ENCODE peak calls at places on chromosomes 11 and 22, in seven cellular contexts. L, F, S, J, Q, H and Y are unnamed samples.

GRCh38 chr11:130431806-130432205 is 3.4 kb upstream of the ADAMTS8 start:
- DNase-seq in L (no peak), F (no peak), S (no peak), J (no peak), Q (no peak), H (no peak), Y (no peak)

GRCh38 chr11:1519028-1519736 is 32.6 kb upstream of the MOB2 start:
- DNase-seq in L (no peak), F (no peak), S (no peak), J (no peak), Q (no peak), H (no peak), Y (no peak)

GRCh38 chr11:102494216-102494615 is 36.3 kb downstream of the MMP7 start:
- DNase-seq in L (no peak), F (no peak), S (peak; percentile 80), J (no peak), Q (peak; percentile 49), H (peak; percentile 81), Y (peak; percentile 52)

GRCh38 chr11:86116386-86116726 is 47.5 kb upstream of the PICALM start:
- DNase-seq in L (no peak), F (no peak), S (peak; percentile 59), J (no peak), Q (no peak), H (peak; percentile 58), Y (peak; percentile 53)

GRCh38 chr11:45802531-45803317 is 2.2 kb upstream of the SLC35C1 start:
- DNase-seq in L (peak; percentile 59), F (no peak), S (no peak), J (no peak), Q (peak; percentile 18), H (no peak), Y (no peak)

GRCh38 chr11:8671651-8672062 is 10.8 kb downstream of the TRIM66 start:
- DNase-seq in L (peak; percentile 82), F (no peak), S (peak; percentile 85), J (no peak), Q (no peak), H (peak; percentile 54), Y (no peak)

GRCh38 chr11:121890377-121890776 is 225.6 kb downstream of the BLID start:
- DNase-seq in L (no peak), F (no peak), S (peak; percentile 92), J (no peak), Q (no peak), H (peak; percentile 49), Y (no peak)

GRCh38 chr11:31702966-31703365 is 108.2 kb downstream of the PAX6 start:
- DNase-seq in L (no peak), F (no peak), S (no peak), J (no peak), Q (no peak), H (no peak), Y (no peak)

GRCh38 chr11:13376838-13377237 is 86.2 kb downstream of the BTBD10 start:
- DNase-seq in L (no peak), F (no peak), S (no peak), J (no peak), Q (no peak), H (no peak), Y (no peak)

GRCh38 chr11:61279934-61280656 is 15.0 kb downstream of the VWCE start:
- DNase-seq in L (no peak), F (no peak), S (no peak), J (no peak), Q (no peak), H (peak; percentile 39), Y (no peak)

GRCh38 chr11:23797624-23798419 is 699.0 kb upstream of the LUZP2 start:
- DNase-seq in L (no peak), F (no peak), S (no peak), J (no peak), Q (peak; percentile 43), H (no peak), Y (no peak)

GRCh38 chr11:116492600-116492999 is 280.2 kb downstream of the BUD13 start:
- DNase-seq in L (no peak), F (no peak), S (no peak), J (no peak), Q (no peak), H (no peak), Y (no peak)

GRCh38 chr11:112024178-112024777 is 930 bp upstream of the DLAT start:
- DNase-seq in L (no peak), F (no peak), S (no peak), J (no peak), Q (no peak), H (no peak), Y (no peak)

GRCh38 chr22:39577900-39578299 is 7.3 kb downstream of the CACNA1I start:
- DNase-seq in L (no peak), F (no peak), S (no peak), J (no peak), Q (no peak), H (no peak), Y (no peak)

GRCh38 chr11:8268530-8269461 is 5.1 kb upstream of the LMO1 start:
- DNase-seq in L (peak; percentile 47), F (no peak), S (peak; percentile 27), J (peak; percentile 23), Q (no peak), H (peak; percentile 30), Y (peak; percentile 11)

GRCh38 chr11:73466643-73467042 is 90.4 kb downstream of the RELT start:
- DNase-seq in L (no peak), F (no peak), S (no peak), J (no peak), Q (no peak), H (no peak), Y (no peak)

GRCh38 chr22:19124377-19124776 is 2.2 kb upstream of the DGCR2 start:
- DNase-seq in L (no peak), F (no peak), S (no peak), J (no peak), Q (no peak), H (no peak), Y (no peak)

GRCh38 chr11:117408356-117408755 is 80.7 kb downstream of the CEP164 start:
- DNase-seq in L (peak; percentile 26), F (no peak), S (no peak), J (no peak), Q (no peak), H (no peak), Y (no peak)

GRCh38 chr11:101030692-101031091 is 98.9 kb downstream of the PGR start:
- DNase-seq in L (no peak), F (no peak), S (no peak), J (peak; percentile 9), Q (no peak), H (no peak), Y (no peak)

GRCh38 chr22:25172153-25172552 is 27.5 kb upstream of the CRYBB3 start:
- DNase-seq in L (no peak), F (no peak), S (peak; percentile 12), J (peak; percentile 52), Q (peak; percentile 66), H (no peak), Y (no peak)

GRCh38 chr11:124643605-124644425 is 21.2 kb downstream of the TBRG1 start:
- DNase-seq in L (no peak), F (no peak), S (peak; percentile 93), J (no peak), Q (no peak), H (peak; percentile 55), Y (peak; percentile 5)

GRCh38 chr11:19087658-19088057 is 27.1 kb upstream of the MRGPRX2 start:
- DNase-seq in L (no peak), F (no peak), S (peak; percentile 67), J (no peak), Q (no peak), H (peak; percentile 80), Y (no peak)

GRCh38 chr22:36641902-36642640 is 61.5 kb downstream of the CACNG2 start:
- DNase-seq in L (no peak), F (no peak), S (peak; percentile 57), J (no peak), Q (no peak), H (peak; percentile 55), Y (no peak)

DNA sequence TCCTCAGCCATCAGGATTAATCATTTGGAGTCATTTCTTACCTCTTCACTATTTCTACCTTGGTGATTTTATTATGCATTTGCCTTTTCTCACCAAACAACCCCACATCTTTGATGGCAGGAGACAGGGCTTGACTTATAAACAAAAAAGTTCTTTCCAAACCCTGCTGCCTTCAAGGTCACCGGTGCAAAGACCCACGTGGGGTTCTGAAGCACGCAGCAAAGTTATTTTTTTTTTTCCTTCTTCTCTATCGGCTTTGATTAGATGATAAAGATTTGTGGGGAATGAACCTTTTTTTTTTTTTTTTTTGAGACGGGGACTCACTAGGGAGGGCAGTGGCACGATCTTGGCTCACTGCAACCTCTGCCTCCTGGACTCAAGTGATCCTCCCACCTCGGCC is 44.1 kb downstream of the DRG1 start:
- DNase-seq in L (no peak), F (no peak), S (no peak), J (no peak), Q (no peak), H (no peak), Y (no peak)
- H3K36me3 ChIP-seq in L (peaks cover 62% of the 10 kb centered on the region), F (no peaks in the 10 kb centered on the region), S (peaks cover 47% of the 10 kb centered on the region), J (peaks cover 92% of the 10 kb centered on the region), Q (no peaks in the 10 kb centered on the region), H (peaks cover 65% of the 10 kb centered on the region), Y (peaks cover 93% of the 10 kb centered on the region)

GRCh38 chr11:2942872-2943710 is 13.9 kb upstream of the PHLDA2 start:
- DNase-seq in L (no peak), F (no peak), S (no peak), J (no peak), Q (no peak), H (no peak), Y (no peak)
- H3K36me3 ChIP-seq in L (peaks cover 6% of the 10 kb centered on the region), F (no peaks in the 10 kb centered on the region), S (peaks cover 12% of the 10 kb centered on the region), J (peaks cover 43% of the 10 kb centered on the region), Q (no peaks in the 10 kb centered on the region), H (peaks cover 10% of the 10 kb centered on the region), Y (peaks cover 79% of the 10 kb centered on the region)

DNA sequence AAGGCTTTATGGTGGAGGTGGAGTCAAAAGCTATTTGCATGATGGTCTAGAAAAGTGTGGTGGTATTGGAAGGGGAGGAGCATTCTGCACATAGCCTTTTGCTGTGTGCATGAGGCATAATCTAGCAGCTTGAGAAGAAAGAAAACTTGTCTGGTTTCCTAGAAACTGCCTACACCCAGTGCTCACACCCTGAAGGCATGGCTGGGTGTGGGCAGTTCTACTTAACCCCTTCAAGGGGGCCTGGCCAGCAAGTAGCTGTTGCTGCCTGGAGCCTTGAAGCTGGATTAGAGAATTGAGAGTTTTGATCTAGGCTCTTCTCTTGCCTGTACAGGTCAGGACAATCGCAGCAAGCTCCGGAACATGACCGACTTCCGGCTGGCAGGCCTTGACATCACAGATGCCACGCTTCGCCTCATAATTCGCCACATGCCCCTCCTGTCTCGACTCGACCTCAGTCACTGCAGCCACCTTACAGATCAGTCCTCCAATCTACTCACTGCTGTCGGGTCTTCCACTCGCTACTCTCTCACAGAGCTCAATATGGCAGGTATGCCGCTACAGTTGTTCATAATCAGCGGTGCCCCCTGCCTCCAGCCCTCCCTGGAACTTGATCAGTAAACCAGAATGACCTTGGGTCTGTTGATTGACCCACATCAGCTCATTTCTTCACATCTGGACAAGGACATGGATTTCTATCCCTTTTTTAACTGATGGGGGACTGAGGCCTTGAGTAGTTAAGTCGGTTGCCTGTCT is 12.2 kb upstream of the GRK2 start:
- DNase-seq in L (peak; percentile 42), F (no peak), S (no peak), J (no peak), Q (peak; percentile 62), H (no peak), Y (peak; percentile 42)
- H3K36me3 ChIP-seq in L (peaks cover 82% of the 10 kb centered on the region), F (no peaks in the 10 kb centered on the region), S (peaks cover 62% of the 10 kb centered on the region), J (peaks cover 80% of the 10 kb centered on the region), Q (peaks cover 29% of the 10 kb centered on the region), H (peaks cover 68% of the 10 kb centered on the region), Y (peaks cover 81% of the 10 kb centered on the region)

DNA sequence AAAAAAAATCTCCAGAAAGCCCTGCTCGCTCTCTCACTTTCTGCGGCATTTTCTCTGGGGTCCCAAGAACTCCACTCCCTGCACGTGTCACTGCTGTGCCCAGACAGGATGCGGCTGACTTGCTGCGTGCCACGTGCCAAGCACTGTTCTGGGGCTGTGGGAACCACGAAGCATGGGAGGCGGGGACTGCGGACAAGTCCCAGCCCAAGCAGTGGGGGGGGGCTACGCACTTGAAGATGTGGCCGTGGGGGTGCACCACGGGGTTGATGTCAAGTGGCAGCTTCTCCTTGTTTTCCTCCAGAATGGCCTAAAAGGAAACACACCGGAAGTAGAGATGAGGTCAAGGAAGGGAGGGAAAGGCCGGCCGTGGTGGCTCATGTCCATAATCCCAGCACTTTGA is 10.8 kb downstream of the TTLL12 start:
- DNase-seq in L (no peak), F (no peak), S (no peak), J (no peak), Q (no peak), H (no peak), Y (no peak)
- H3K36me3 ChIP-seq in L (peaks cover 36% of the 10 kb centered on the region), F (no peaks in the 10 kb centered on the region), S (peaks cover 10% of the 10 kb centered on the region), J (peaks cover 72% of the 10 kb centered on the region), Q (no peaks in the 10 kb centered on the region), H (peaks cover 44% of the 10 kb centered on the region), Y (peaks cover 79% of the 10 kb centered on the region)